ENCODE peak calls at places on chromosome 19, in eight cellular contexts. L is CD4-positive, alpha-beta memory T cell; J is body of pancreas; A is aorta; Z is left ventricle myocardium inferior; T is mammary epithelial cell; I is A549; N is neuronal stem cell. U is an unnamed sample.

GRCh38 chr19:47210689-47211316 is 20.2 kb downstream of the BBC3 start:
- DNase-seq in T (peak; percentile 54), Z (peak; percentile 65), L (peak; percentile 83), A (no peak), I (peak; percentile 85), N (peak; percentile 68), J (peak; percentile 84), U (peak; percentile 51)

GRCh38 chr19:42563352-42564210 is 31.1 kb downstream of the CEACAM8 start:
- DNase-seq in L (no peak), Z (no peak), A (no peak), I (peak; percentile 76), T (peak; percentile 22), J (peak; percentile 40), N (peak; percentile 20), U (no peak)

GRCh38 chr19:980133-980998 is 3.8 kb upstream of the WDR18 start:
- DNase-seq in A (no peak), L (peak; percentile 29), J (peak; percentile 46), Z (no peak), T (no peak), N (peak; percentile 85), I (peak; percentile 56), U (no peak)

GRCh38 chr19:38700350-38700932 is 43.8 kb downstream of the CAPN12 start:
- DNase-seq in A (no peak), N (no peak), L (no peak), J (no peak), I (no peak), Z (no peak), T (no peak), U (no peak)

GRCh38 chr19:290539-291521 is at the start of gene PLPP2:
- DNase-seq in J (peak; percentile 92), Z (no peak), I (peak; percentile 62), N (no peak), A (peak; percentile 72), L (no peak), T (peak; percentile 78), U (no peak)

GRCh38 chr19:44050740-44051653 is 839 bp upstream of the ZNF223 start:
- DNase-seq in A (no peak), J (peak; percentile 28), N (no peak), L (no peak), T (peak; percentile 53), Z (no peak), I (peak; percentile 27), U (no peak)

GRCh38 chr19:33441828-33442227 is 68.3 kb downstream of the CEBPG start:
- DNase-seq in L (no peak), T (no peak), J (no peak), I (no peak), A (peak; percentile 9), N (no peak), Z (no peak), U (no peak)

GRCh38 chr19:687569-688166 is 7.6 kb downstream of the PRSS57 start:
- DNase-seq in T (no peak), J (no peak), I (no peak), N (no peak), L (no peak), A (no peak), Z (no peak), U (no peak)

GRCh38 chr19:51108805-51109146 is 567 bp upstream of the CTU1 start:
- DNase-seq in I (no peak), J (no peak), Z (no peak), N (no peak), L (no peak), A (no peak), T (no peak), U (no peak)

GRCh38 chr19:37217533-37217854 is 520 bp upstream of the ZNF383 start:
- DNase-seq in N (no peak), L (no peak), J (no peak), T (no peak), I (no peak), Z (no peak), A (no peak), U (no peak)

GRCh38 chr19:37218592-37218935 is 550 bp downstream of the ZNF383 start:
- DNase-seq in T (no peak), N (no peak), I (no peak), A (no peak), L (no peak), Z (no peak), J (no peak), U (no peak)

GRCh38 chr19:37221136-37221535 is 3.1 kb downstream of the ZNF383 start:
- DNase-seq in L (no peak), T (peak; percentile 71), N (no peak), I (no peak), Z (no peak), A (no peak), J (no peak), U (no peak)

GRCh38 chr19:37217855-37218591 is at the start of gene ZNF383:
- DNase-seq in I (peak; percentile 97), Z (peak; percentile 88), J (peak; percentile 86), T (peak; percentile 90), L (peak; percentile 87), A (peak; percentile 95), N (peak; percentile 82), U (peak; percentile 81)

DNA sequence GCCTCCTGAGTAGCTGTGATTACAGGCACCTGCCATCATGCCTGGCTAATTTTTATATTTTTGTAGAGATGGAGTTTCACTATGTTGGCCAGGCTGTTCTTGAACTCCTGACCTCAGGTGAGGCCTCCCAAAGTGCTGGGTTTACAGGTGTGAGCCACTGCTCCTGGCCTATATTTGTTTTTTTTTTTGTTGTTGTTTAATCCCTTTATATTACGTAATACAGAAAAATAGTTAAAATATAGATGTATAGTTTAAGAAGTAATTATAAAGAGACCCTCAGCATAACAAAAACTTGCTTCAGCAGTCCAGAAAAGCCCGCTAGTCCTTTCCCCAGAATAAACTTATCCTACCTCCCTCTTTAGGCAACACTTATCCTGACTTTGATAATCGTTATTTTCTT is 2.4 kb downstream of the ZNF383 start:
- DNase-seq in T (no peak), N (no peak), J (no peak), L (no peak), I (no peak), A (no peak), Z (no peak), U (no peak)
- H3K4me3 ChIP-seq in T (no peak overlapping the region), N (no peak overlapping the region), J (no peak overlapping the region), L (no peak overlapping the region), I (no peak overlapping the region), A (no peak overlapping the region), Z (no peak overlapping the region), U (no peak overlapping the region)

DNA sequence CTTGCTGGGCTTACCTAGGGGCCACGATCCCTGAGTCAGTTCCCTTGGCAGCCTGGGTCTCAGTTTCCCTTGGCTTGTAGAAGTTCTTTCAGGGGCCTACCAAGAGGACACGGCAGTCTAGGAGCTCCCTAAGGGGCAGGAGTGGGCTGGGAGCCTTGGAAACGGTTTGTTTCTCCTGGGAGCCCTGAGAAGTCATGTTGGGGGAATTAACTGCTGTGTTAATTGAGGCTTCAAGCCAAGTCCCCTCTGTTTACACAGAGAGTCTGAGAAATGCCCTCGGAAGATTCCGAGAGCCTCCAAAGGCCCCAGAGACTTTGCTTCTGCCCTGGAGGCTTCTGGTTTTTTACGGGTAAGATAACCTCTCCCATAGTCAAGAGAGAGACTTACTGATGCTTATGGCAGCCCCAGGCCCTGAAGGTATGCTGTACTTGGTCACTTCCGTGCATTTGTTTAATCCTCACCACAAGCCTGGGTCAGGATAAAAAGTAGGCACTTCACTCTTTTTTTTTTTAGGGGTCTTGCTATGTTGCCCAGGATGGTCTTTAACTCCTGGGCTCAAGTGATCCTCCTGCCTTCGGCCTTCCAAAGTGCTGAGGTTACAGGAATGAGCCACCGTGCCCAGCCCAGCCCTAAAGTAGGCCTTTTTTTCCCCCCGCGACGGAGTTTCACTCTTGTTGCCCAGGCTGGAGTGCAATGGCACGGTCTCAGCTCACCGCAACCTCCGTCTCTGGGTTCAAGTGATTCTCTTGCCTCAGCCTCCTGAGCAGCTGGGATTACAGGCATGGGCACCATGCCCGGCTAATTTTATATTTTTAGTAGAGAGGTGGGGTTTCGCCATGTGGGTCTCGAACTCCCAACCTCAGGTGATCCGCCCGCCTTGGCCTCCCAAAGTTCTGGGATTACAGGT is 15.1 kb downstream of the IER2 start:
- DNase-seq in L (no peak), J (no peak), T (no peak), I (peak; percentile 24), Z (no peak), N (no peak), A (no peak), U (no peak)
- H3K4me1 ChIP-seq in L (peaks cover 99% of the 10 kb centered on the region), J (peaks cover 74% of the 10 kb centered on the region), T (peaks cover 73% of the 10 kb centered on the region), I (peaks cover 81% of the 10 kb centered on the region), Z (peaks cover 79% of the 10 kb centered on the region), N (peaks cover 27% of the 10 kb centered on the region), A (no peaks in the 10 kb centered on the region), U (peaks cover 87% of the 10 kb centered on the region)

DNA sequence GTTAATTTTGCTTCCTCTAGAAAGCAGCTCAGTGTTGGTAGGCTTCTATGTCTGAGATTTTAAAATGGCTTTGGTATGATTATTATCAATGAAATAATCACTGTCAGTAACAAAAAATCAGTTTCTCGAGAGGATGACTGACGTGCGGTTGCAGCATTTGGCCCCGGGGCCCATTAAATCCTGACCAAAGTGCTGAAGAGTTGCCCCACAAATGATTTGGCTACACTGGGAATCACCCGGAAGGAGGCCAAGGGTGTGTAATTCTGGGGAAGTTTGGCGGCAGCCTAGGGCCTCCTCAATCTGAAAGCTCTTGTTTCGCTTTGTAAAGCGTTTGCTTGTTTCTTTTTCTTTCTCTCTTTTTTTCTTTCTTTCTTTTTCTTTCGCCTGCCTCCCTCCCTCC is 32.5 kb upstream of the URI1 start:
- DNase-seq in I (no peak), A (no peak), J (no peak), T (no peak), L (no peak), N (no peak), Z (no peak), U (no peak)
- H3K4me3 ChIP-seq in I (no peak overlapping the region), A (no peak overlapping the region), J (no peak overlapping the region), T (no peak overlapping the region), L (no peak overlapping the region), N (no peak overlapping the region), Z (no peak overlapping the region), U (no peak overlapping the region)

GRCh38 chr19:56959211-56959610 is 118.7 kb upstream of the PEG3 start:
- DNase-seq in N (no peak), A (no peak), L (no peak), T (no peak), J (no peak), I (no peak), Z (no peak), U (no peak)

GRCh38 chr19:56956503-56957226 is 116.1 kb upstream of the PEG3 start:
- DNase-seq in Z (no peak), J (no peak), A (no peak), I (no peak), T (no peak), N (no peak), L (no peak), U (no peak)

GRCh38 chr19:56953411-56953810 is 112.9 kb upstream of the PEG3 start:
- DNase-seq in Z (no peak), L (no peak), I (no peak), T (no peak), N (no peak), A (no peak), J (no peak), U (no peak)

GRCh38 chr19:56958428-56958827 is 117.9 kb upstream of the PEG3 start:
- DNase-seq in T (no peak), J (no peak), N (no peak), A (no peak), L (no peak), I (no peak), Z (no peak), U (no peak)

DNA sequence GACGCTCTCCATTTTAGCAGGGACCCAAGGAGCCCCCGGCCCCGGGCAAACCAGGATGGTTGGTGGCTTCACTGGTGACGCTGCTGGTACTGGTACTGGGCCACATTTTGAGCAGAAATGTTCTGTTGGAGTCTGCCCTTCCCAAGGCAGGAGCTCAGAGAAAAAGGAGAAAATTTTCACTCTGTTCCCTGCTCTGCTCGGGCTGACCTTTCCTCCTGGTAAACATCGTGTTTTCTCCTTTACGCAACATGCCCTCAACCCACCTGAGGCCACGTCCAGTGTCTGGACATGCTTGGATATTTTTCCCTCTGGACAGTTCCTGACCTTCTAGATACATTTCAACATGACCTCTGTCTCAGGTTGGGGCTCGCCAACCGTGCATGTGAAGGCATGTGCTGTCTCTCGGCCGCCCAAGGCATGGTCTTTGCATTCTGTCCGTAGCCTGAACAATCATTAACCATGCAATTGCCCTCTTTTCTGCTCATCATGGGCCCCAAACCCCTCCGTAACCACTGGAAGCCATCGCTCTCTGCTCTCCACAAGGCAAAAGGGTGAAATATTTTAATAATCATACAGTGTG is 115.2 kb upstream of the PEG3 start:
- DNase-seq in L (no peak), I (no peak), Z (no peak), T (no peak), J (no peak), N (no peak), A (no peak), U (no peak)
- H3K4me1 ChIP-seq in L (no peaks in the 10 kb centered on the region), I (no peaks in the 10 kb centered on the region), Z (no peaks in the 10 kb centered on the region), T (no peaks in the 10 kb centered on the region), J (no peaks in the 10 kb centered on the region), N (peaks cover 20% of the 10 kb centered on the region), A (no peaks in the 10 kb centered on the region), U (no peaks in the 10 kb centered on the region)

U was measured in naive thymus-derived CD4-positive, alpha-beta T cell.